ENCODE peak calls at places on chromosomes 11 and 22, in ten cellular contexts. Y, G, T, B, L, D, C, J, F and Q are unnamed samples.

GRCh38 chr11:69553416-69554357 is 72.2 kb downstream of the LINC01488 start:
- DNase-seq in Y (no peak), G (no peak), T (no peak), B (no peak), L (no peak), D (peak), C (no peak), J (no peak), F (no peak), Q (no peak)

GRCh38 chr11:79082920-79083319 is 357.9 kb downstream of the TENM4 start:
- DNase-seq in Y (no peak), G (no peak), T (no peak), B (no peak), L (no peak), D (no peak), C (no peak), J (no peak), F (no peak), Q (no peak)

GRCh38 chr11:126870021-126870420 is 130.5 kb downstream of the KIRREL3 start:
- DNase-seq in Y (no peak), G (no peak), T (no peak), B (no peak), L (no peak), D (no peak), C (no peak), J (no peak), F (no peak), Q (no peak)

GRCh38 chr11:75667268-75667830 is 1.5 kb downstream of the MAP6 start:
- DNase-seq in Y (peak), G (no peak), T (no peak), B (no peak), L (peak), D (peak), C (peak), J (no peak), F (no peak), Q (peak)

GRCh38 chr11:441043-441417 is 781 bp downstream of the ANO9 start:
- DNase-seq in Y (no peak), G (no peak), T (no peak), B (no peak), L (no peak), D (no peak), C (no peak), J (no peak), F (no peak), Q (no peak)

GRCh38 chr11:47904048-47904447 is 55.9 kb upstream of the NUP160 start:
- DNase-seq in Y (no peak), G (no peak), T (no peak), B (no peak), L (no peak), D (no peak), C (peak), J (no peak), F (no peak), Q (peak)

GRCh38 chr11:45649544-45650165 is 15.8 kb downstream of the CHST1 start:
- DNase-seq in Y (no peak), G (no peak), T (no peak), B (no peak), L (no peak), D (no peak), C (no peak), J (no peak), F (no peak), Q (no peak)

GRCh38 chr11:64842851-64843841 is 1.3 kb downstream of the CDC42BPG start:
- DNase-seq in Y (peak), G (no peak), T (no peak), B (no peak), L (peak), D (peak), C (no peak), J (no peak), F (peak), Q (no peak)

GRCh38 chr11:74008373-74009229 is at the start of gene UCP3:
- DNase-seq in Y (no peak), G (no peak), T (no peak), B (no peak), L (no peak), D (no peak), C (no peak), J (peak), F (no peak), Q (no peak)

GRCh38 chr22:42961815-42962214 is 53.1 kb downstream of the PACSIN2 start:
- DNase-seq in Y (no peak), G (no peak), T (no peak), B (no peak), L (no peak), D (no peak), C (peak), J (no peak), F (no peak), Q (peak)

GRCh38 chr22:42959472-42960145 is 55.3 kb downstream of the PACSIN2 start:
- DNase-seq in Y (peak), G (no peak), T (peak), B (no peak), L (no peak), D (no peak), C (peak), J (no peak), F (no peak), Q (peak)

GRCh38 chr22:42957958-42958357 is 57.0 kb downstream of the PACSIN2 start:
- DNase-seq in Y (no peak), G (no peak), T (no peak), B (no peak), L (no peak), D (no peak), C (no peak), J (no peak), F (no peak), Q (no peak)

GRCh38 chr22:42958937-42959336 is 56.0 kb downstream of the PACSIN2 start:
- DNase-seq in Y (no peak), G (no peak), T (no peak), B (no peak), L (no peak), D (no peak), C (no peak), J (no peak), F (no peak), Q (no peak)

GRCh38 chr22:42960146-42960509 is 54.8 kb downstream of the PACSIN2 start:
- DNase-seq in Y (no peak), G (no peak), T (no peak), B (no peak), L (no peak), D (no peak), C (no peak), J (no peak), F (no peak), Q (no peak)
- H3K4me3 ChIP-seq in Y (no peak), G (no peak), T (no peak), B (no peak), L (peak), D (peak), C (no peak), J (no peak), F (no peak), Q (no peak)

GRCh38 chr11:62882428-62882742 is 1.7 kb downstream of the SLC3A2 start:
- DNase-seq in Y (no peak), G (no peak), T (no peak), B (no peak), L (no peak), D (no peak), C (peak), J (no peak), F (no peak), Q (no peak)

GRCh38 chr11:62881579-62882427 is 1.1 kb downstream of the SLC3A2 start:
- DNase-seq in Y (peak), G (peak), T (peak), B (peak), L (peak), D (peak), C (peak), J (peak), F (peak), Q (peak)

GRCh38 chr11:62882811-62883496 is 2.3 kb downstream of the SLC3A2 start:
- DNase-seq in Y (no peak), G (no peak), T (peak), B (no peak), L (no peak), D (no peak), C (no peak), J (no peak), F (no peak), Q (no peak)

GRCh38 chr11:62885137-62885536 is 4.4 kb downstream of the SLC3A2 start:
- DNase-seq in Y (no peak), G (no peak), T (no peak), B (no peak), L (no peak), D (no peak), C (no peak), J (no peak), F (no peak), Q (no peak)

GRCh38 chr11:62883677-62884076 is 3.0 kb downstream of the SLC3A2 start:
- DNase-seq in Y (no peak), G (no peak), T (no peak), B (no peak), L (no peak), D (no peak), C (peak), J (no peak), F (no peak), Q (no peak)
- H3K4me3 ChIP-seq in Y (peak), G (no peak), T (peak), B (no peak), L (peak), D (peak), C (peak), J (no peak), F (no peak), Q (peak)

GRCh38 chr22:24951942-24952836 is at the start of gene KIAA1671:
- DNase-seq in Y (peak), G (no peak), T (peak), B (peak), L (peak), D (peak), C (peak), J (peak), F (peak), Q (peak)

GRCh38 chr22:24952837-24953293 is 349 bp downstream of the KIAA1671 start:
- DNase-seq in Y (peak), G (no peak), T (peak), B (no peak), L (peak), D (peak), C (peak), J (no peak), F (peak), Q (peak)

GRCh38 chr22:24953294-24954113 is 988 bp downstream of the KIAA1671 start:
- DNase-seq in Y (peak), G (no peak), T (no peak), B (no peak), L (peak), D (peak), C (no peak), J (no peak), F (no peak), Q (no peak)

GRCh38 chr22:24954856-24955255 is 2.3 kb downstream of the KIAA1671 start:
- DNase-seq in Y (no peak), G (no peak), T (no peak), B (no peak), L (no peak), D (no peak), C (no peak), J (no peak), F (no peak), Q (no peak)

GRCh38 chr22:24954114-24954463 is 1.6 kb downstream of the KIAA1671 start:
- DNase-seq in Y (no peak), G (no peak), T (no peak), B (no peak), L (no peak), D (no peak), C (no peak), J (no peak), F (no peak), Q (no peak)
- H3K4me3 ChIP-seq in Y (peak), G (no peak), T (no peak), B (no peak), L (peak), D (peak), C (no peak), J (no peak), F (no peak), Q (no peak)

DNA sequence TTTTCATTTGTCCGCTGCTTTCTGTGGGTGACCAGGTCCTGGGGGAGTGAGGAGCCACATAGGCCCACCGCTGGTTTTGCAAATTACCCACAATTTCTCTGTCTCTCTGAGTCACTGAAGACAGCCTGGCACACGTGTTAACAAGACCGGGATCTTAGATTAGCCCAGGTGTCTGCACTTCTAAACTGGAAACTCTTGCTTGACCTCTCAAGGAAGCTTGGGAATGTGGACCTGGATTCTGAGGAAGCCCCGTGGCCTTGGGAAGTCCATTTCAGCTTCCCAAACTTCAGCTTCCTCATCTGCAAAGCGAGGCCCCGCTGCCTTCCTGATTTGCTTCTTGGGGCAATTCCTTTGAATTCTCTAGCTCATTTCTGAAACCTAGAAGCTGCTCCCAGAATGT is 119.9 kb downstream of the KIAA1671 start:
- DNase-seq in Y (no peak), G (no peak), T (no peak), B (no peak), L (no peak), D (no peak), C (no peak), J (no peak), F (no peak), Q (no peak)
- H3K4me3 ChIP-seq in Y (no peak), G (no peak), T (no peak), B (no peak), L (no peak), D (no peak), C (no peak), J (no peak), F (no peak), Q (no peak)